ENCODE peak calls at places on chromosomes 16 and 17, in four cellular contexts. N is CD8-positive, alpha-beta T cell; B is neural progenitor cell; T is spleen. D is an unnamed sample. For H3K4me1, the result is how much of the 10 kb centered on the place peaks cover.

GRCh38 chr16:56493815-56494214 is 26.0 kb downstream of the BBS2 start:
- DNase-seq in T (no peak), N (no peak), B (no peak), D (no peak)

GRCh38 chr17:82215095-82215971 is 2.7 kb upstream of the CCDC57 start:
- DNase-seq in T (peak), B (no peak), N (no peak), D (peak)

GRCh38 chr17:70517808-70518207 is 348.5 kb downstream of the KCNJ2 start:
- DNase-seq in B (no peak), N (no peak), T (no peak), D (no peak)

GRCh38 chr16:50311134-50311528 is 44.8 kb downstream of the ADCY7 start:
- DNase-seq in N (peak), B (no peak), T (peak), D (no peak)

GRCh38 chr17:13088666-13089065 is 70.8 kb upstream of the ELAC2 start:
- DNase-seq in B (no peak), T (no peak), N (no peak), D (no peak)

GRCh38 chr17:29043539-29044165 is 711 bp downstream of the PIPOX start:
- DNase-seq in N (no peak), T (no peak), B (no peak), D (no peak)

GRCh38 chr16:48064971-48065370 is 90.8 kb downstream of the ABCC12 start:
- DNase-seq in B (no peak), N (no peak), T (no peak), D (no peak)

GRCh38 chr16:2816751-2817495 is at the start of gene PRSS21:
- DNase-seq in B (no peak), T (peak), N (peak), D (peak)

GRCh38 chr16:63813862-63814261 is 1308.0 kb downstream of the CDH11 start:
- DNase-seq in T (no peak), N (no peak), B (no peak), D (no peak)

GRCh38 chr16:81480856-81481821 is 36.5 kb downstream of the CMIP start:
- DNase-seq in N (no peak), B (no peak), T (peak), D (peak)

GRCh38 chr17:28551421-28552186 is 820 bp downstream of the UNC119 start:
- DNase-seq in N (no peak), B (peak), T (peak), D (peak)

GRCh38 chr16:81500833-81501521 is 56.4 kb downstream of the CMIP start:
- DNase-seq in T (peak), B (no peak), N (no peak), D (peak)

GRCh38 chr16:84084570-84085270 is 32.0 kb downstream of the MBTPS1 start:
- DNase-seq in T (peak), N (peak), B (peak), D (peak)

GRCh38 chr16:11636172-11636721 is 32.0 kb upstream of the SNN start:
- DNase-seq in T (no peak), B (peak), N (no peak), D (no peak)

GRCh38 chr16:11783319-11784047 is 13.6 kb downstream of the ZC3H7A start:
- DNase-seq in T (no peak), B (no peak), N (peak), D (no peak)

GRCh38 chr17:5536831-5537230 is 47.5 kb downstream of the NLRP1 start:
- DNase-seq in N (no peak), T (no peak), B (no peak), D (no peak)

GRCh38 chr16:720990-721764 is at the start of gene ANTKMT:
- DNase-seq in N (peak), T (peak), B (peak), D (peak)

GRCh38 chr17:74125160-74125559 is 78.3 kb upstream of the RPL38 start:
- DNase-seq in N (no peak), T (no peak), B (no peak), D (no peak)

GRCh38 chr17:74126959-74127358 is 76.5 kb upstream of the RPL38 start:
- DNase-seq in N (no peak), B (no peak), T (no peak), D (no peak)

GRCh38 chr17:74123350-74123749 is 80.1 kb upstream of the RPL38 start:
- DNase-seq in B (no peak), N (no peak), T (no peak), D (no peak)

GRCh38 chr17:74126179-74126900 is 77.1 kb upstream of the RPL38 start:
- DNase-seq in T (no peak), B (no peak), N (no peak), D (no peak)

GRCh38 chr17:74123866-74124265 is 79.6 kb upstream of the RPL38 start:
- DNase-seq in B (no peak), T (no peak), N (no peak), D (no peak)
- H3K27ac ChIP-seq in B (no peak), T (no peak), N (no peak), D (no peak)

GRCh38 chr17:38455288-38455915 is 27.1 kb downstream of the ARHGAP23 start:
- DNase-seq in T (no peak), N (no peak), B (peak), D (peak)
- H3K4me1 ChIP-seq in T (half or more), N (under half), B (half or more), D (half or more)

GRCh38 chr17:74449773-74450172 is 16.7 kb upstream of the CD300A start:
- DNase-seq in T (peak), B (no peak), N (no peak), D (peak)
- H3K27ac ChIP-seq in T (no peak), B (no peak), N (no peak), D (no peak)

DNA sequence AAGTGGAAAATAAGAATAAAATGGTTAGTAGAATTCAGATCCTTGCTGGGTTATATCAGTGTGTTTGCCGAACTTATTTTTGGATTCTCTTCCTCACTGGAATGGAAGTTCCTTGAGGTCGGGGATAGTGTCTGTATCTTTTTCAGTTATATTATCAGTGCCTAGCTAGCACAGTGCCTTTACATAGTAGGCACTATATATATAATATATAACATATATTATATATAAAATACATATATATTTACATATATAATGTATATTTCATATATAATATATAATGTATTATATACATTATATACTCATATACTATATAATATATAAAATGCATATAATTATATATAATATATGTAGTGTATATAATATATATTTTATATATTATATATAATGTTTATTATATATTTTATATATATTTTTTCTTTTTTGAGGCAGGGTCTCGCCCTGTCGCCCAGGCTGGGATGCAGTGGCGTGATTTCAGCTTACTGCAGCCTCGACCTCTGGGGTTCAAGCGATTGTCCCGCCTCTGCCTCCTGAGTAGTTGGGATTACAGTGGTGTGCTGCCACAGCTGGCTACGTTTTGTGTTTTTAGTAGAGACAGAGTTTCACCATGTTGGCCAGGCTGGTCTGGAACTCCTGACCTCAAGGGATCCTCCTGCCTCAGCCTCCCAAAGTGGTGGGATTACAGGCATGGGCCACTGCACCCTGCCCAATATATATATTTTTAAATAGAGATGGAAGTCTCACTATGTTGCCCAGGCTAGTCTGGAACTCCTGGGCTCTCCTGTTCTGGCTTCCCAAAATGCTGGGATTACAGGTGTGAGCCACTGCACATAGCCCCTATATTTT is 3.2 kb downstream of the NFATC3 start:
- DNase-seq in N (no peak), B (no peak), T (no peak), D (no peak)
- H3K4me1 ChIP-seq in N (half or more), B (under half), T (half or more), D (under half)

GRCh38 chr17:78501241-78502036 is 75.8 kb downstream of the DNAH17 start:
- DNase-seq in B (no peak), T (no peak), N (no peak), D (peak)

GRCh38 chr17:78502611-78503148 is 74.5 kb downstream of the DNAH17 start:
- DNase-seq in T (peak), B (no peak), N (no peak), D (peak)

GRCh38 chr17:78506454-78507309 is 70.5 kb downstream of the DNAH17 start:
- DNase-seq in T (peak), B (no peak), N (no peak), D (peak)

GRCh38 chr17:78507526-78507925 is 69.7 kb downstream of the DNAH17 start:
- DNase-seq in N (no peak), B (no peak), T (peak), D (peak)

DNA sequence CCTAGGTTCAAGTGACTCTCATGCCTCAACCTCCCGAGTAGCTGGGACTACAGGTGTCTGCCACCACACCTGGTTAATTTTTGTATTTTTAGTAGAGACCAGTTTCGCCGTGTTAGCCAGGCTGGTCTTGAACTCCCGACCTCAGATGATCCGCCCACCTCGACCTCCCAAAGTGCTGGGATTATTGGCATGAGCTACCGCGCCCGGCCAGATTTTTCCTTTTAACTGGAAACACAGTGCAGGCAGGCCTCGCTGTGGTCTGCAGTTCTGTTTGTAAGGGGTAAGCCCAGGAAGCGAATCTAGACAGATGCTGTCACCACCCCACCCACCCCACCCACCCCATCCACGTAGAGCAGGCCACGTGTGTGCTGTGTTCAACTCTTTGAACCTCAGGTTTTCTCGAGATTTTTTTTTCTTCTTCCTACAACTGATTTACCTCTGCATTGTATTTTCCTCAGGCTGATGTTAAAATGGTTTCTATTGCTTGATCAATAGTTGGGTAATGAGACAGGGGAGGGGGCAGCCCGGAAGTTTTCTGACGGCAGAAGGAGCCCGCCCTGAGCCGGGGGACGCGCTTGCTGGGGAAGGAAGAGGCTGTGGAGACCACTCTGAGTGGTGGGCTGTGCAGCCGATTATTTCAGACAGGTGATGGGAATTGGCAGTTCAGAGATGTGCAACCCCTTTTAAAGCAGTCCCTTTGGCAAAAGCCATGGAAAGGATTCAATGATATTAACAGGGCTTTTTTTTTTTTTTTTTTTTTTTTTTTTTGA is 72.9 kb downstream of the DNAH17 start:
- DNase-seq in T (peak), N (no peak), B (no peak), D (no peak)
- H3K27ac ChIP-seq in T (no peak), N (no peak), B (no peak), D (no peak)

DNA sequence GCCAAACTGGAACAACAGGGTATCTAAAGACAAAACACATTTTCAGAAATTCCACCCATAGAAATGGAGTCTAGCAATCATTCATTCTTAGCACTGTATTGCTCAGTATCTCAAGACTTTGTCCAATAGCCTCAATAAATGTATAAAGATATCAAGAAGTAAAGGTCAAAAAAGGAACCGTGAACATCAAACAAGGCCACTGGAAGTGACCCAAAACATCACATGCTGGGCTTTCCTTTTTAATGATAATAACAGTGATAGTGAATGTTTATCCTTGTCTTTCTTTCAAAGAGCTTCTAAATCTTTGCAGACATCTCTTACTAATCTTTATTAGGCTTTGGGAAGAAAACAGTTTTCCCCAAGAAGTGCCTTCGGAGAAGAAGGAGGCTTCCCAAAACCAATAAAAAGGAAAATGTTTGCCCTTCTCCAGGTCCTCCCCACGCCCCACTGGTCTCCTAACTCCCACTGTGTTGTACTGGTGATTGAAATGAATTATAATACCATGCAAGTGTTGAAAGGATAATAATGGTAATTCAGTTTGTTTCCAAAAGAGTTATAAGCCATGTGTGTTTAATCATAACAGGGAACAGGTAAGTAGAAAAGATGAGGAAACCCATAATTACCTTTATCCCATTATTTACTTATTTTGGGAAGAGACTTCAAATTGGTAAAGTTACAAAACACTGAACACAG is 18.6 kb downstream of the RNF43 start:
- DNase-seq in B (no peak), N (no peak), T (no peak), D (no peak)
- H3K4me1 ChIP-seq in B (under half), N (under half), T (under half), D (under half)

DNA sequence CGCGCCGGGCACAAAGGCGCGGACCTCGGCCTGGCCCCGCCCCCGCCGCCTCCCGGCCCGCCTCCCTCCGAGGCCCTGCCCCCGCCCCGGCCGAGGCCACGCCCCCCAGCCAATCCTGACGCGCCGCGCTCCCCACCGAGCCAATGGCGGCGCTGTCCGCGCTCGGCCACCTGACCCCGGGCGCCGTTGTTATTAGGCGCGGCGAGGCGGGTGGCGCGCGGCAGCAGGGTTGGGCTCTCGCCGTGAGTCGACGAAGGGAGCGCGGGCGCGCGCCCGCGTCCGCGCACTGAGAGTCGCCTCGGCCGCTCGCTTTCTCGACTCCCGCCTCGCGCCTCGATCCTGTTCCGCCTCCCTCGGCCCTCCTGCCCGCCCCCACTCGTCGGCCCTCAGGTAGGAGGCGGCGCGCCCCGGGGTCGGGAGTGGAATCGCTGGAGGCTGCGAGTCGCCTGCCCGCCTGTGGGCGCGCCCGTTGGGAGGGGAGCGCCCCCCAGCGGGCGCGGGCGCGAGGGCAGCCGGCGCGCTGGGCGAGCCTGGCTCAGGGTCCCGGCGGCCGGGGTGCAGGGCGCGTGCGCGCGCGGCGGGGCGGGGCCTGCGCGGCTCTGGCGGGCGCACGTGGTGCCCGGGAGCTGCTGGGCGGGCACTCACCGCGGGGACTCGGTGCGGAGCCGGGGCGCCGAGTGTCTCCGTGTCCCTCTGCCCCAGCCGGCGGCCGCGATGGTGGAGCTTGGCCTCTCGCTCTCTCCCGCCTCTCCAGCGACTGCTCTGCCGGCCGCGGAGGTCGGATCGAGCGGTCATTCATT is 405 bp upstream of the CBLN1 start:
- DNase-seq in T (peak), B (peak), N (no peak), D (peak)
- H3K27ac ChIP-seq in T (no peak), B (no peak), N (no peak), D (no peak)

GRCh38 chr16:24550295-24550694 is 10.9 kb downstream of the RBBP6 start:
- DNase-seq in N (no peak), T (no peak), B (no peak), D (no peak)
- H3K4me1 ChIP-seq in N (under half), T (under half), B (under half), D (under half)